ENCODE peak calls at places on chromosomes 4 and X, in nine cellular contexts. O is choroid plexus epithelial cell, T is heart left ventricle, E is lower leg skin, N is uterus, F is astrocyte of the cerebellum, Z is upper lobe of left lung, H is ovary, K is MM.1S. I is an unnamed sample.

GRCh38 chr4:83504974-83505373 is 20.1 kb upstream of the ABRAXAS1 start:
- DNase-seq in E (no peak), K (no peak), H (no peak), Z (no peak), O (no peak), F (no peak), N (no peak), T (no peak), I (no peak)

GRCh38 chr4:30002345-30002744 is 717.8 kb upstream of the PCDH7 start:
- DNase-seq in T (no peak), H (no peak), Z (no peak), F (no peak), N (no peak), K (no peak), O (no peak), E (no peak), I (no peak)

GRCh38 chr4:57777871-57778270 is 667.7 kb upstream of the IGFBP7 start:
- DNase-seq in F (no peak), T (no peak), H (no peak), K (no peak), Z (no peak), E (no peak), O (no peak), N (no peak), I (no peak)

GRCh38 chr4:26484538-26484937 is 5.7 kb downstream of the CCKAR start:
- DNase-seq in Z (no peak), N (no peak), O (no peak), T (no peak), K (no peak), H (no peak), F (no peak), E (no peak), I (no peak)

GRCh38 chr4:75344915-75345314 is 169.3 kb downstream of the RCHY1 start:
- DNase-seq in Z (no peak), O (peak; percentile 74), T (no peak), H (no peak), K (no peak), E (no peak), N (no peak), F (peak; percentile 26), I (peak; percentile 80)

GRCh38 chr4:118772149-118773081 is 63.5 kb downstream of the SEC24D start:
- DNase-seq in N (no peak), E (no peak), H (no peak), F (no peak), O (peak; percentile 84), Z (no peak), T (no peak), K (peak; percentile 60), I (peak; percentile 82)

GRCh38 chr4:23006756-23007155 is 314.0 kb downstream of the GBA3 start:
- DNase-seq in N (no peak), H (no peak), K (no peak), F (peak; percentile 62), O (peak; percentile 0), Z (no peak), T (no peak), E (no peak), I (peak; percentile 23)

GRCh38 chrX:21150208-21150607 is 224.0 kb upstream of the CNKSR2 start:
- DNase-seq in T (no peak), H (no peak), F (no peak), O (no peak), N (no peak), E (no peak), K (no peak), Z (no peak), I (no peak)

GRCh38 chr4:99649778-99650177 is 7.8 kb downstream of the C4orf54 start:
- DNase-seq in K (no peak), Z (no peak), H (no peak), F (no peak), O (no peak), E (no peak), T (no peak), N (no peak), I (no peak)

GRCh38 chr4:55345980-55346850 is at the start of gene SRD5A3:
- DNase-seq in H (peak; percentile 75), E (peak; percentile 97), N (peak; percentile 80), F (peak; percentile 15), O (peak; percentile 65), Z (peak; percentile 99), K (peak; percentile 87), T (peak; percentile 86), I (peak; percentile 78)

GRCh38 chr4:81682492-81682891 is 210.8 kb upstream of the RASGEF1B start:
- DNase-seq in F (no peak), O (no peak), T (no peak), H (no peak), K (no peak), Z (no peak), N (no peak), E (no peak), I (no peak)

GRCh38 chr4:94409375-94409679 is 42.4 kb upstream of the PDLIM5 start:
- DNase-seq in E (no peak), H (no peak), F (no peak), O (no peak), T (no peak), Z (no peak), N (no peak), K (no peak), I (no peak)

GRCh38 chr4:71377561-71377960 is 38.7 kb downstream of the SLC4A4 start:
- DNase-seq in N (no peak), F (peak; percentile 31), E (no peak), Z (no peak), K (no peak), T (no peak), H (no peak), O (peak; percentile 20), I (peak; percentile 55)

GRCh38 chr4:3530663-3531254 is 1.5 kb downstream of the LRPAP1 start:
- DNase-seq in F (no peak), H (no peak), O (no peak), N (no peak), K (no peak), T (peak; percentile 43), Z (peak; percentile 57), E (peak; percentile 84), I (no peak)

GRCh38 chrX:144790148-144790547 is 457.2 kb upstream of the SPANXN1 start:
- DNase-seq in H (no peak), K (no peak), O (no peak), E (no peak), T (no peak), N (no peak), F (no peak), Z (no peak), I (no peak)

GRCh38 chrX:83508006-83508405 is at the start of gene POU3F4:
- DNase-seq in N (no peak), E (no peak), T (no peak), Z (peak; percentile 15), F (peak; percentile 74), H (peak; percentile 14), O (no peak), K (no peak), I (no peak)

GRCh38 chrX:54449929-54450328 is 9.7 kb downstream of the TSR2 start:
- DNase-seq in F (no peak), Z (no peak), K (no peak), O (no peak), N (no peak), H (no peak), T (no peak), E (no peak), I (no peak)

GRCh38 chrX:54447461-54447860 is 7.3 kb downstream of the TSR2 start:
- DNase-seq in E (no peak), H (no peak), T (no peak), F (no peak), O (peak; percentile 28), N (no peak), Z (no peak), K (no peak), I (peak; percentile 13)

DNA sequence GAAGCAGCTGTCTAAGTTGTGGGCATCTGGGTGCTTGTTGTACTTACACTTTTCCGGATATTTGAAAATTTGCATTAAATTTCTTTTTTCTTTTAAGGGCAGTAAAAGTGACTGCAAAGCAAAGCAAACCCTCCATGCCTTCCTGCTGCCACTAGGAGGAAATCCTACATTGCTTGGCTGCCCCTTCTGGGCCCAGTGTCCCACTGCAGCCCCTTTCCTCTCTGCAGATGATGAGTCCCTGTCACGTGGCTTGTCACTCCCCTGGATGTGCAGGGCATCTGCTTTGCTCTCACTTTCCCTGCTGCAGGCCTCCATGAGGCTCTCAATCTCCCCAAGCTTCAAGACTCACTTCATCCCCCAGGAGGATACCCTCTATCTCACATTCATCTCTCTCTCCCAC is 12.7 kb downstream of the TSR2 start:
- DNase-seq in E (no peak), K (no peak), F (no peak), H (no peak), Z (no peak), O (peak; percentile 43), N (no peak), T (no peak), I (peak; percentile 20)
- TF ChIP-seq CTCF in E (no peak), K (no peak), F (peak; percentile 36), H (no peak), Z (no peak), O (peak; percentile 48), N (no peak), T (no peak), I (peak; percentile 35)

GRCh38 chr4:158770671-158771070 is 1.8 kb downstream of the FNIP2 start:
- DNase-seq in T (no peak), F (no peak), K (no peak), N (no peak), Z (no peak), H (no peak), E (no peak), O (no peak), I (no peak)
- H3K4me3 ChIP-seq in T (peak overlapping the region; percentile 94), F (no peak overlapping the region), K (no peak overlapping the region), N (no peak overlapping the region), Z (peak overlapping the region; percentile 75), H (no peak overlapping the region), E (no peak overlapping the region), O (no peak overlapping the region), I (no peak overlapping the region)

GRCh38 chr4:133146574-133147198 is 2.4 kb upstream of the PCDH10 start:
- DNase-seq in E (peak; percentile 75), O (peak; percentile 76), N (peak; percentile 25), K (peak; percentile 46), F (no peak), T (no peak), H (no peak), Z (peak; percentile 52), I (peak; percentile 75)

GRCh38 chr4:133149364-133149695 is 236 bp downstream of the PCDH10 start:
- DNase-seq in Z (no peak), F (no peak), K (no peak), N (no peak), O (no peak), H (no peak), T (no peak), E (no peak), I (no peak)

GRCh38 chr4:133147365-133147821 is 1.7 kb upstream of the PCDH10 start:
- DNase-seq in F (no peak), K (no peak), Z (peak; percentile 58), O (peak; percentile 17), N (no peak), E (no peak), H (no peak), T (no peak), I (peak; percentile 13)

GRCh38 chr4:133148690-133149363 is at the start of gene PCDH10:
- DNase-seq in T (peak; percentile 81), E (peak; percentile 96), O (peak; percentile 97), F (peak; percentile 92), K (peak; percentile 91), Z (peak; percentile 95), N (peak; percentile 87), H (peak; percentile 70), I (peak; percentile 98)

GRCh38 chr4:133147922-133148689 is 988 bp upstream of the PCDH10 start:
- DNase-seq in N (no peak), H (no peak), Z (peak; percentile 66), T (no peak), O (peak; percentile 61), F (no peak), E (no peak), K (no peak), I (peak; percentile 74)
- TF ChIP-seq CTCF in N (no peak), H (no peak), Z (no peak), T (no peak), O (peak; percentile 14), F (peak; percentile 31), E (no peak), K (no peak), I (peak; percentile 15)

GRCh38 chr4:158192439-158193158 is 17.7 kb upstream of the TMEM144 start:
- DNase-seq in F (no peak), K (no peak), N (no peak), O (no peak), T (no peak), Z (no peak), E (no peak), H (no peak), I (no peak)
- H3K4me3 ChIP-seq in F (no peak overlapping the region), K (no peak overlapping the region), N (no peak overlapping the region), O (no peak overlapping the region), T (no peak overlapping the region), Z (no peak overlapping the region), E (no peak overlapping the region), H (no peak overlapping the region), I (no peak overlapping the region)

I was measured in fibroblast of pulmonary artery.